ENCODE peak calls at places on chromosomes 12 and 14, in five cellular contexts. I, N, K, V and W are unnamed samples. For H3K4me1, the result is how much of the 10 kb centered on the place peaks cover.

GRCh38 chr14:100775351-100775830 is 48.7 kb downstream of the DLK1 start:
- DNase-seq in I (no peak), N (no peak), K (no peak), V (no peak), W (no peak)

GRCh38 chr12:27083861-27084271 is 1.5 kb upstream of the C12orf71 start:
- DNase-seq in I (no peak), N (no peak), K (no peak), V (no peak), W (no peak)

GRCh38 chr14:91383439-91383838 is 34.2 kb downstream of the CCDC88C start:
- DNase-seq in I (no peak), N (no peak), K (no peak), V (no peak), W (no peak)

GRCh38 chr12:121144416-121144914 is 11.8 kb downstream of the P2RX7 start:
- DNase-seq in I (no peak), N (no peak), K (no peak), V (no peak), W (no peak)

GRCh38 chr12:127770123-127770522 is 496.8 kb upstream of the TMEM132C start:
- DNase-seq in I (no peak), N (peak), K (no peak), V (no peak), W (no peak)

GRCh38 chr14:73237219-73237785 is at the start of gene PAPLN:
- DNase-seq in I (no peak), N (peak), K (no peak), V (no peak), W (peak)

GRCh38 chr12:111322336-111323250 is 46.3 kb downstream of the PHETA1 start:
- DNase-seq in I (no peak), N (no peak), K (no peak), V (no peak), W (no peak)

GRCh38 chr12:1919284-1919683 is 832 bp upstream of the CACNA2D4 start:
- DNase-seq in I (no peak), N (peak), K (no peak), V (no peak), W (no peak)

GRCh38 chr12:121110211-121110940 is 22.3 kb upstream of the P2RX7 start:
- DNase-seq in I (no peak), N (peak), K (peak), V (peak), W (peak)

GRCh38 chr14:56886471-56887062 is 76.3 kb upstream of the OTX2 start:
- DNase-seq in I (no peak), N (no peak), K (no peak), V (peak), W (no peak)

GRCh38 chr12:67705394-67706370 is 57.1 kb downstream of the DYRK2 start:
- DNase-seq in I (no peak), N (peak), K (no peak), V (no peak), W (no peak)

GRCh38 chr12:65827827-65828231 is 3.5 kb downstream of the HMGA2 start:
- DNase-seq in I (no peak), N (no peak), K (no peak), V (peak), W (no peak)

GRCh38 chr14:105525861-105526780 is at the start of gene TMEM121:
- DNase-seq in I (peak), N (peak), K (no peak), V (no peak), W (peak)

GRCh38 chr12:132764231-132764630 is 2.6 kb upstream of the ANKLE2 start:
- DNase-seq in I (no peak), N (no peak), K (no peak), V (no peak), W (no peak)

GRCh38 chr12:97568336-97569180 is 106.0 kb downstream of the RMST start:
- DNase-seq in I (no peak), N (no peak), K (no peak), V (peak), W (no peak)

GRCh38 chr14:63672417-63673180 is 30.9 kb upstream of the WDR89 start:
- DNase-seq in I (no peak), N (no peak), K (no peak), V (no peak), W (no peak)

GRCh38 chr14:32494566-32495434 is 165.7 kb downstream of the AKAP6 start:
- DNase-seq in I (no peak), N (no peak), K (no peak), V (no peak), W (no peak)

GRCh38 chr12:53481957-53482586 is 17.2 kb downstream of the MAP3K12 start:
- DNase-seq in I (no peak), N (peak), K (no peak), V (peak), W (no peak)

GRCh38 chr12:81815611-81816010 is 56.5 kb upstream of the PPFIA2 start:
- DNase-seq in I (no peak), N (no peak), K (no peak), V (no peak), W (no peak)

GRCh38 chr14:83253870-83254269 is 1720.2 kb upstream of the SEL1L start:
- DNase-seq in I (no peak), N (no peak), K (no peak), V (no peak), W (no peak)

GRCh38 chr14:57389646-57390036 is 745 bp upstream of the NAA30 start:
- DNase-seq in I (no peak), N (peak), K (no peak), V (no peak), W (peak)

GRCh38 chr14:101313268-101313667 is 248.0 kb upstream of the DIO3 start:
- DNase-seq in I (no peak), N (no peak), K (no peak), V (peak), W (no peak)

GRCh38 chr14:37186865-37187264 is 10.9 kb upstream of the MIPOL1 start:
- DNase-seq in I (no peak), N (no peak), K (no peak), V (no peak), W (no peak)

GRCh38 chr12:8035440-8036010 is 3.0 kb downstream of the FOXJ2 start:
- DNase-seq in I (no peak), N (no peak), K (no peak), V (no peak), W (no peak)

GRCh38 chr12:8037046-8037663 is 4.6 kb downstream of the FOXJ2 start:
- DNase-seq in I (no peak), N (no peak), K (no peak), V (no peak), W (no peak)

GRCh38 chr12:8037947-8038346 is 5.4 kb downstream of the FOXJ2 start:
- DNase-seq in I (no peak), N (no peak), K (no peak), V (no peak), W (no peak)

GRCh38 chr12:8036366-8036765 is 3.9 kb downstream of the FOXJ2 start:
- DNase-seq in I (no peak), N (no peak), K (no peak), V (no peak), W (no peak)

DNA sequence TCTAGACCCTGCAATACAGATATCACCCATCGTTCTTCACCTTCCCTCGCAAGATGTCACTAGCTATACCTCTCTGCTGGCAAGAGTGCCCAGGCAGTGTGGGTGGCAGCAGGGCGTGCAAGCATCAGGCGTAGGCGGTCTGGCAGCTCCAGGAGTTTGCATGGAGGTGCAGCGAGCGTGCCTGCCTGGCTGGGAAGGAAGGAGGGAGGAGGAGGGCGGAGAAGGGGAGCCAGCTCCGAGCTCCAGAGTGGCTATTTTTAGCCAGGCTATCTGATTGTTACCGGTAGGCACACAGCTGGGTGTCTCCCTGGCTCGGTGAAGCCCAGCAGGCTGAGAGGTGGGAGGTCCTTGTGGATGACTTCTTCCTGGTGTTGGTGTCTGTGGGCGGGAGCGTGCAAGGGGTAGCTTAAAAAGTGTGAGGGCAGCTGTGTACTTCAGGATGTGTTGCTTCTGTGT is 6.2 kb downstream of the FOXJ2 start:
- DNase-seq in I (no peak), N (peak), K (no peak), V (no peak), W (peak)
- H3K4me1 ChIP-seq in I (half or more), N (under half), K (under half), V (half or more), W (under half)

GRCh38 chr12:94209240-94209639 is 60.9 kb downstream of the PLXNC1 start:
- DNase-seq in I (no peak), N (no peak), K (no peak), V (no peak), W (no peak)
- TF ChIP-seq POLR2AphosphoS5 in I (no peak), N (no peak), K (no peak), V (no peak), W (no peak)

GRCh38 chr14:77708749-77709148 is 846 bp downstream of the SLIRP start:
- DNase-seq in I (no peak), N (no peak), K (no peak), V (no peak), W (no peak)
- H3K4me1 ChIP-seq in I (under half), N (under half), K (under half), V (under half), W (under half)

GRCh38 chr12:96164951-96165858 is 29.0 kb upstream of the ELK3 start:
- DNase-seq in I (no peak), N (peak), K (no peak), V (no peak), W (no peak)
- TF ChIP-seq POLR2AphosphoS5 in I (no peak), N (no peak), K (no peak), V (no peak), W (no peak)

GRCh38 chr14:51847489-51847796 is 13.0 kb upstream of the GNG2 start:
- DNase-seq in I (no peak), N (no peak), K (no peak), V (no peak), W (no peak)
- H3K4me1 ChIP-seq in I (under half), N (under half), K (under half), V (under half), W (under half)

DNA sequence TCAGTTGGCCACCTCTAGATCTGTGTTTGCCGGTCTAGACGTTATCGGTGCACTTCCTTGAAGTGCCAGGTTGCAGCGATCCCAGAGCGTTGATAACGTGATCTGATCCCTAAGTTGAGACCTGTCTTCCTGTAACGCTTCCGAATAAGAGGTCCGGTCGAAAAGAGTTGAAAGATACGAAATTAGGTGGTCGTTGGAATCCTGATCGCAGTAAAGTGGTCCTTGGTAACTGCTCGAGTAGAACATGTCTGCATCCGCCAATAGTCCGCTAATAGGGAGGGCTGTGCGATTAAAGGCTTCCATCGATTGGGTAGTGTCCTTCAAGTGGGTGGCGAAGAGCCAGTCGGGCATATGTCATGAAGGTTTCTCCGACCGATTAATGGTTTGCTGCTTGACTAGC is 2.7 kb downstream of the SRSF5 start:
- DNase-seq in I (no peak), N (no peak), K (no peak), V (no peak), W (no peak)
- TF ChIP-seq POLR2AphosphoS5 in I (no peak), N (no peak), K (no peak), V (peak), W (no peak)

GRCh38 chr12:6390084-6390799 is 6.3 kb downstream of the LTBR start:
- DNase-seq in I (no peak), N (no peak), K (no peak), V (no peak), W (peak)

GRCh38 chr12:6394398-6394797 is 10.4 kb downstream of the LTBR start:
- DNase-seq in I (no peak), N (no peak), K (no peak), V (no peak), W (no peak)

GRCh38 chr12:6392499-6392898 is 8.5 kb downstream of the LTBR start:
- DNase-seq in I (no peak), N (no peak), K (no peak), V (no peak), W (peak)

GRCh38 chr12:6393109-6393508 is 9.1 kb downstream of the LTBR start:
- DNase-seq in I (no peak), N (no peak), K (no peak), V (no peak), W (no peak)

DNA sequence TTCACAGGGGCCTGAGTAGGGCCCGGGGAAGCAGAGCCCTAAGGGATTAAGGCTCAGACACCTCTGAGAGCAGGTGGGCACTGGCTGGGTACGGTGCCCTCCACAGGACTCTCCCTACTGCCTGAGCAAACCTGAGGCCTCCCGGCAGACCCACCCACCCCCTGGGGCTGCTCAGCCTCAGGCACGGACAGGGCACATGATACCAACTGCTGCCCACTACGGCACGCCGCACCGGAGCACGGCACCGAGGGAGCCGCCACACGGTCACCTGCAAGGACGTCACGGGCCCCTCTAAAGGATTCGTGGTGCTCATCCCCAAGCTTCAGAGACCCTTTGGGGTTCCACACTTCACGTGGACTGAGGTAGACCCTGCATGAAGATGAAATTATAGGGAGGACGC is 7.1 kb downstream of the LTBR start:
- DNase-seq in I (no peak), N (peak), K (no peak), V (no peak), W (no peak)
- H3K4me1 ChIP-seq in I (under half), N (under half), K (under half), V (under half), W (half or more)

GRCh38 chr14:74940956-74941565 is 14.3 kb downstream of the PGF start:
- DNase-seq in I (no peak), N (no peak), K (no peak), V (no peak), W (no peak)

GRCh38 chr14:74941676-74942097 is 13.7 kb downstream of the PGF start:
- DNase-seq in I (no peak), N (no peak), K (no peak), V (no peak), W (peak)

GRCh38 chr14:74945261-74945851 is 10.0 kb downstream of the PGF start:
- DNase-seq in I (no peak), N (peak), K (no peak), V (no peak), W (peak)

GRCh38 chr14:74942164-74942563 is 13.2 kb downstream of the PGF start:
- DNase-seq in I (no peak), N (no peak), K (no peak), V (no peak), W (no peak)

GRCh38 chr14:74942608-74943007 is 12.8 kb downstream of the PGF start:
- DNase-seq in I (no peak), N (no peak), K (no peak), V (no peak), W (no peak)
- TF ChIP-seq POLR2AphosphoS5 in I (no peak), N (no peak), K (no peak), V (no peak), W (no peak)